ENCODE peak calls at places on chromosomes 1 and 21, in nine cellular contexts. I is HT1080, K is right atrium auricular region, F is amygdala, H is GM12865, S is cardiac fibroblast, D is cardiac septum, X is ureter, B is substantia nigra. V is an unnamed sample.

GRCh38 chr1:89633745-89634625 is 1.1 kb downstream of the LRRC8C start:
- DNase-seq in X (no peak), I (peak), D (no peak), K (no peak), S (peak), F (peak), B (no peak), H (peak), V (peak)

GRCh38 chr1:185419718-185420117 is 102.7 kb upstream of the IVNS1ABP start:
- DNase-seq in S (peak), B (no peak), F (no peak), I (no peak), K (no peak), D (no peak), H (no peak), X (no peak), V (no peak)

GRCh38 chr21:29075706-29076447 is 2.4 kb upstream of the CCT8 start:
- DNase-seq in K (no peak), H (no peak), D (no peak), X (no peak), S (no peak), I (peak), F (no peak), B (no peak), V (no peak)

GRCh38 chr1:150226486-150226885 is 9.4 kb downstream of the ANP32E start:
- DNase-seq in S (no peak), K (no peak), H (no peak), X (no peak), D (no peak), B (no peak), I (no peak), F (no peak), V (no peak)

GRCh38 chr1:172906778-172907592 is 143.8 kb downstream of the TNFSF18 start:
- DNase-seq in X (no peak), H (peak), K (no peak), I (peak), S (peak), B (no peak), D (no peak), F (no peak), V (no peak)

GRCh38 chr1:74246266-74246665 is 11.1 kb downstream of the TNNI3K start:
- DNase-seq in F (no peak), S (no peak), I (peak), B (no peak), H (no peak), X (no peak), D (no peak), K (no peak), V (no peak)

GRCh38 chr1:203404546-203404945 is 53.6 kb upstream of the FMOD start:
- DNase-seq in B (no peak), K (no peak), I (no peak), F (no peak), H (no peak), S (no peak), X (no peak), D (no peak), V (no peak)

GRCh38 chr1:61110587-61110986 is 28.2 kb downstream of the NFIA start:
- DNase-seq in S (no peak), B (no peak), I (no peak), F (no peak), D (no peak), H (no peak), X (no peak), K (no peak), V (no peak)

GRCh38 chr1:51661081-51661518 is 44.2 kb downstream of the OSBPL9 start:
- DNase-seq in K (no peak), F (no peak), X (no peak), S (peak), D (no peak), H (no peak), I (peak), B (no peak), V (no peak)

GRCh38 chr1:28091043-28091781 is 2.8 kb upstream of the EYA3 start:
- DNase-seq in H (peak), B (peak), S (peak), X (peak), F (peak), D (no peak), K (peak), I (peak), V (peak)